ENCODE peak calls at places on chromosomes 16 and 17, in five cellular contexts. B is adrenal gland, Y is HepG2, T is tibial artery, U is AG10803. N is an unnamed sample.

GRCh38 chr17:29567362-29568330 is 809 bp upstream of the ABHD15 start:
- DNase-seq in B (peak), Y (peak), T (peak), U (peak), N (peak)

GRCh38 chr17:82865274-82865673 is 25.5 kb upstream of the ZNF750 start:
- DNase-seq in B (no peak), Y (no peak), T (no peak), U (no peak), N (no peak)

GRCh38 chr17:74812109-74812864 is 36.1 kb upstream of the NAT9 start:
- DNase-seq in B (no peak), Y (no peak), T (no peak), U (no peak), N (no peak)

GRCh38 chr16:23836078-23836403 is 258 bp downstream of the PRKCB start:
- DNase-seq in B (no peak), Y (no peak), T (no peak), U (no peak), N (no peak)

GRCh38 chr17:76793775-76794174 is 55.9 kb downstream of the MFSD11 start:
- DNase-seq in B (no peak), Y (peak), T (no peak), U (peak), N (peak)

GRCh38 chr17:165939-166338 is 15.5 kb downstream of the DOC2B start:
- DNase-seq in B (no peak), Y (no peak), T (no peak), U (no peak), N (no peak)

GRCh38 chr17:48589831-48590602 is at the start of gene HOXB3:
- DNase-seq in B (no peak), Y (no peak), T (no peak), U (peak), N (no peak)

GRCh38 chr16:17305694-17306093 is 165.1 kb downstream of the XYLT1 start:
- DNase-seq in B (no peak), Y (no peak), T (no peak), U (no peak), N (no peak)

GRCh38 chr16:30131869-30132475 is 9.0 kb upstream of the MAPK3 start:
- DNase-seq in B (no peak), Y (no peak), T (no peak), U (peak), N (no peak)

GRCh38 chr16:49754495-49755290 is 101.2 kb downstream of the ZNF423 start:
- DNase-seq in B (peak), Y (no peak), T (peak), U (peak), N (no peak)

GRCh38 chr16:28304214-28304613 is 11.9 kb downstream of the SBK1 start:
- DNase-seq in B (peak), Y (peak), T (no peak), U (peak), N (peak)

GRCh38 chr16:78443300-78443604 is 343.8 kb downstream of the WWOX start:
- DNase-seq in B (no peak), Y (no peak), T (no peak), U (no peak), N (no peak)

GRCh38 chr16:85188822-85189672 is 76.8 kb upstream of the CIBAR2 start:
- DNase-seq in B (no peak), Y (no peak), T (no peak), U (no peak), N (no peak)

GRCh38 chr16:84553873-84554399 is 49.5 kb upstream of the MEAK7 start:
- DNase-seq in B (no peak), Y (no peak), T (no peak), U (no peak), N (no peak)

GRCh38 chr16:28140788-28141618 is 70.8 kb downstream of the XPO6 start:
- DNase-seq in B (no peak), Y (peak), T (no peak), U (no peak), N (peak)

GRCh38 chr17:42018339-42018738 is 1.1 kb upstream of the DNAJC7 start:
- DNase-seq in B (no peak), Y (peak), T (no peak), U (no peak), N (no peak)

GRCh38 chr17:70357196-70357595 is 187.9 kb downstream of the KCNJ2 start:
- DNase-seq in B (no peak), Y (no peak), T (no peak), U (no peak), N (no peak)

GRCh38 chr16:87414251-87414680 is 22.1 kb downstream of the MAP1LC3B start:
- DNase-seq in B (no peak), Y (no peak), T (no peak), U (no peak), N (no peak)

GRCh38 chr17:18379246-18380146 is 1.9 kb downstream of the EVPLL start:
- DNase-seq in B (no peak), Y (no peak), T (no peak), U (no peak), N (no peak)

GRCh38 chr16:21645261-21645721 is 7.1 kb downstream of the IGSF6 start:
- DNase-seq in B (no peak), Y (no peak), T (no peak), U (peak), N (peak)

GRCh38 chr17:7217113-7217987 is 2.3 kb downstream of the DLG4 start:
- DNase-seq in B (peak), Y (no peak), T (no peak), U (peak), N (peak)

GRCh38 chr17:76240461-76241204 is at the start of gene RNF157:
- DNase-seq in B (peak), Y (peak), T (no peak), U (no peak), N (no peak)

GRCh38 chr17:74177018-74177450 is 26.4 kb upstream of the RPL38 start:
- DNase-seq in B (no peak), Y (no peak), T (no peak), U (peak), N (no peak)

GRCh38 chr16:7518158-7518557 is 185.5 kb downstream of the RBFOX1 start:
- DNase-seq in B (no peak), Y (no peak), T (no peak), U (no peak), N (no peak)

GRCh38 chr17:77504652-77505459 is 364.1 kb downstream of the SEC14L1 start:
- DNase-seq in B (no peak), Y (no peak), T (no peak), U (no peak), N (no peak)

GRCh38 chr16:66845080-66845410 is 831 bp downstream of the CA7 start:
- DNase-seq in B (no peak), Y (no peak), T (no peak), U (no peak), N (no peak)

GRCh38 chr16:83771306-83771942 is 36.4 kb upstream of the HSBP1 start:
- DNase-seq in B (peak), Y (no peak), T (peak), U (no peak), N (no peak)

GRCh38 chr17:66491213-66491612 is 188.8 kb downstream of the PRKCA start:
- DNase-seq in B (no peak), Y (no peak), T (no peak), U (no peak), N (no peak)

DNA sequence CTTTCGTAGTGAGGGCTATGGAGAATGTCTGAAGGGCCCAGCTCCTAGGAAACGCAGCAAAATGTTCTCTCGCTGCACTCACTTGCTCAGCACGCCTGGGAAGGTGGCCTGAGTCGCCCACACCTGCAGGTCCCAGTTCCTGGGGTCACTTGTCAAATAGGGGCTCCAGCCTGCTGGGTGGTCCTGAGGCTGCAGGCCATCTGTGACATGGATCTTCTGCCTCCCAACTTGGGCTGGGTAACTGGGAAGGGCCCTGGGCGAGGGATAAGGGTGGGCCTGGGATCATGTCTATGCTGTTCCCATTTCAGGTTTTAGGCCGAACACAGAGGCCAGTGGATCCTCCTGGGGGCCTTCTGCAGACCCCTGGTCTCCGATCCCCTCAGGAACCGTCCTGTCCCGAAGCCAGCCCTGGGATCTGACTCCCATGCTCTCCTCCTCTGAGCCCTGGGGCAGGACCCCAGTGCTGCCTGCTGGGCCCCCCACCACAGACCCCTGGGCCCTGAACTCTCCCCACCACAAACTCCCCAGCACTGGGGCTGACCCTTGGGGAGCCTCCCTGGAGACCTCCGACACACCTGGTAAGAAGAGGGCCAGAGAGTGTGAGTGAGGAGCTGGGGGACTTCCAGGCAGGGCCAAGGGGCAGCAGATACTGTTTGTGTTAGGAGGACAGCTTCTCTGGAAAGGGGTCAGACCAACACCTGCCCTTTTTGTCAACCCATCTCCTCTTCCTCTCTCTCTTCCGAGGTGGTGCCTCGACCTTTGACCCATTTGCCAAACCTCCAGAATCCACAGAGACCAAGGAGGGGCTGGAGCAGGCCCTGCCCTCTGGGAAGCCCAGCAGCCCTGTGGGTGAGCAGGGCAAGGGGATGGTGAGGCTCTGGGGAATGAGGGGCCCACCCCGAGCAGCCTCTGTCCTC is 6.2 kb upstream of the SPATA20 start:
- DNase-seq in B (no peak), Y (no peak), T (no peak), U (no peak), N (no peak)
- H3K4me3 ChIP-seq in B (no peak), Y (peak), T (no peak), U (no peak), N (peak)

DNA sequence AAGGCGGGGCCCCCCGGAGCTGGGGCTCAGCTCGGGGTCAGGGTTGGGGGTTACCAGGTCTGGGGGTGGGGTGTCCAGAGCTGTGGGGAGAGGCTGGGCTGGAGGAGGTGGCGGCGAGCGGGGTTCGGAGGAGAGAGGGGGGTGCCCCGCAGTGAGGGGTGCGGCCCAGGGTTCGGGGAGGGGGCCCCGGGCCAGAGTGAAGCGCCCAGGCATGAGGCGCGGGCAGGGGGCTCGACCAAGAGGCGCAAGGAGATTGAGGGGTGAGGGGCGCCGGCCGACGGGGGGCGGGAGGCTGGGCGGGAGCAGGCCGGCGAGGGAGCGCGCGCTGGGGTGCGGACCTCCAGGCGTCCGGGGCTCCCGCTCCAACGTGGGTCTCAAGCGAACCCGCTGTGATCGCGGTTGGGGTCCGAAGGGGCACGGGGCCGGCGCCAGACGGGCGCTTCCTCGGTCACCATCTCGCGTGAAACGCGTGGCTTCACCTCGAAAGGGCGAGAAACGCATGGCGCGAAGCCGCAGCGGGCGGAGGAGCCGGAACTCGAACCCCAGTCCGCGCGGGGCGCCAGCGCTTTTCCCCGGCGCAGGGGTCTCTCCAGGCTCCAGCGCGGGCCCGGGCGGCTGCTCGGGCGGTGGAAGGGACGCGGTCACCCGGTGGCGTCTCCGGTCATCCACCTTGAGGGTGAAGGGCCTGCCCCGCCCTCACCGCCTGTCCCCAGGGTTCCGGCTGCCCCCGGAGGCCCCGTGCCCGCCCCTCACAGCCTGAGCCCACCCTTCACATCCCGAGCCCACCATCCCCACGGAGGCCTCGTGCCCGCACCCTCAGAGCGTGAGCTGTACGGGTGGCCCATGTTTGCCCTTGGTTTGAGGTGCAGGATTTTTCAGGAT is 856 bp downstream of the CPNE7 start:
- DNase-seq in B (no peak), Y (no peak), T (no peak), U (no peak), N (no peak)
- H3K4me3 ChIP-seq in B (no peak), Y (no peak), T (no peak), U (peak), N (no peak)

DNA sequence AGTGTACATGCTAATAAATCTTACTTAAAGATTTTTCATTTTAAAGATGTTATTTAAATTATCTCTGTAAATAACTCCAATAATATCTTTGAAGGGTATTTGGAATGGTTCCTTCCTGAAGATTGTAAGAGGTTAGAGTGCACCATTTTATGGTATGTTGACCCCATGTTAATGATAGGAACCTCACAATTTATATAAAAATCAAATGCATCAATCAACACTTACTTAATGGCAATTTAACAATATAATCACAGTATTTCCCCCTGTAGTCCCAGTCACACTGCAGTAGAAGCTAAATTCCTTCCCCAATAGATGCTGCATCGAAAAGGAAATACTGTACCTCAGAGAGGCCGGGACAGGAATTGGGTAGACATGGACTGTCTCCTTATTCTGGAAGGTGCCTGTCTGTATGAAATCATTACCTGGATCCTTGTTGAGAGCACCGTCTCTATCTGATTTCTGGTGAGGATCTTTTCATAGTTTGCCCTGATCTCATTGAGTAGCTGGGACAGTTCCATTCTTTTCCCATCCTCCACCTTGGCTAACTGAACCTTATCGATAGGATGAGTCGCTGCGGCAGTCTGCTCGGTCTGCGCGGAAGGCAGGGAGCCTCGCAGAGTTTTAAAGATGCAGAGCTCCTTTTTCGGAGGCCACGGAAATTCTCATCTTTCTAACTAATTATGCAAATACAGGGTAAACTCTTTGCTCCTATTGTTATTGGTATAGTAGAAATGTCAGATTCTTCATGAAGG is at the start of gene KRT222:
- DNase-seq in B (peak), Y (no peak), T (no peak), U (no peak), N (no peak)
- H3K4me3 ChIP-seq in B (no peak), Y (no peak), T (no peak), U (no peak), N (no peak)

GRCh38 chr16:19410435-19411153 is 7.1 kb upstream of the TMC5 start:
- DNase-seq in B (no peak), Y (no peak), T (peak), U (no peak), N (no peak)
- H3K4me3 ChIP-seq in B (no peak), Y (peak), T (no peak), U (no peak), N (no peak)